ENCODE peak calls at places on chromosomes 16 and 17, in four cellular contexts. One of them, this sample, is unnamed.

GRCh38 chr17:74008196-74008595 is 195.3 kb upstream of the RPL38 start:
- DNase-seq in cardiac muscle cell: peak
- DNase-seq in mammary epithelial cell: no peak
- DNase-seq in MM.1S: no peak
- DNase-seq in this sample: no peak

GRCh38 chr17:83119987-83120864 is 40.8 kb downstream of the METRNL start:
- DNase-seq in mammary epithelial cell: peak
- DNase-seq in MM.1S: peak
- DNase-seq in cardiac muscle cell: no peak
- DNase-seq in this sample: no peak

GRCh38 chr16:71373073-71373472 is 14.6 kb downstream of the CALB2 start:
- DNase-seq in cardiac muscle cell: peak
- DNase-seq in mammary epithelial cell: no peak
- DNase-seq in MM.1S: no peak
- DNase-seq in this sample: no peak

GRCh38 chr17:63930951-63931575 is 1.1 kb downstream of the CD79B start:
- DNase-seq in MM.1S: peak
- DNase-seq in mammary epithelial cell: no peak
- DNase-seq in cardiac muscle cell: peak
- DNase-seq in this sample: no peak

GRCh38 chr16:67720236-67720635 is 1.1 kb upstream of the GFOD2 start:
- DNase-seq in MM.1S: no peak
- DNase-seq in cardiac muscle cell: no peak
- DNase-seq in mammary epithelial cell: no peak
- DNase-seq in this sample: no peak

GRCh38 chr16:49485663-49486062 is 112.1 kb downstream of the C16orf78 start:
- DNase-seq in mammary epithelial cell: no peak
- DNase-seq in cardiac muscle cell: peak
- DNase-seq in MM.1S: no peak
- DNase-seq in this sample: no peak

GRCh38 chr17:4786516-4786915 is 352 bp upstream of the VMO1 start:
- DNase-seq in MM.1S: no peak
- DNase-seq in cardiac muscle cell: peak
- DNase-seq in mammary epithelial cell: no peak
- DNase-seq in this sample: no peak

GRCh38 chr17:64095144-64095882 is 34.6 kb downstream of the ERN1 start:
- DNase-seq in mammary epithelial cell: peak
- DNase-seq in MM.1S: no peak
- DNase-seq in cardiac muscle cell: no peak
- DNase-seq in this sample: no peak

GRCh38 chr16:66660422-66661209 is 35.9 kb downstream of the CMTM4 start:
- DNase-seq in mammary epithelial cell: peak
- DNase-seq in cardiac muscle cell: peak
- DNase-seq in MM.1S: no peak
- DNase-seq in this sample: peak

GRCh38 chr16:15652293-15653001 is 2.4 kb downstream of the NDE1 start:
- DNase-seq in cardiac muscle cell: no peak
- DNase-seq in MM.1S: no peak
- DNase-seq in mammary epithelial cell: no peak
- DNase-seq in this sample: no peak

GRCh38 chr17:2170023-2170422 is 115.1 kb downstream of the HIC1 start:
- DNase-seq in MM.1S: peak
- DNase-seq in mammary epithelial cell: no peak
- DNase-seq in cardiac muscle cell: no peak
- DNase-seq in this sample: no peak

GRCh38 chr17:65531508-65532431 is 29.7 kb downstream of the AXIN2 start:
- DNase-seq in cardiac muscle cell: peak
- DNase-seq in mammary epithelial cell: no peak
- DNase-seq in MM.1S: no peak
- DNase-seq in this sample: no peak

GRCh38 chr16:27127293-27127692 is 60.6 kb downstream of the C16orf82 start:
- DNase-seq in cardiac muscle cell: no peak
- DNase-seq in mammary epithelial cell: peak
- DNase-seq in MM.1S: no peak
- DNase-seq in this sample: peak

GRCh38 chr17:78415821-78416301 is 37.4 kb downstream of the PGS1 start:
- DNase-seq in cardiac muscle cell: no peak
- DNase-seq in MM.1S: no peak
- DNase-seq in mammary epithelial cell: no peak
- DNase-seq in this sample: no peak

GRCh38 chr17:39164675-39165143 is 1.3 kb downstream of the ARL5C start:
- DNase-seq in MM.1S: peak
- DNase-seq in mammary epithelial cell: peak
- DNase-seq in cardiac muscle cell: peak
- DNase-seq in this sample: peak
- H3K4me3 ChIP-seq in MM.1S: peak
- H3K4me3 ChIP-seq in mammary epithelial cell: no peak
- H3K4me3 ChIP-seq in cardiac muscle cell: peak
- H3K4me3 ChIP-seq in this sample: peak

DNA sequence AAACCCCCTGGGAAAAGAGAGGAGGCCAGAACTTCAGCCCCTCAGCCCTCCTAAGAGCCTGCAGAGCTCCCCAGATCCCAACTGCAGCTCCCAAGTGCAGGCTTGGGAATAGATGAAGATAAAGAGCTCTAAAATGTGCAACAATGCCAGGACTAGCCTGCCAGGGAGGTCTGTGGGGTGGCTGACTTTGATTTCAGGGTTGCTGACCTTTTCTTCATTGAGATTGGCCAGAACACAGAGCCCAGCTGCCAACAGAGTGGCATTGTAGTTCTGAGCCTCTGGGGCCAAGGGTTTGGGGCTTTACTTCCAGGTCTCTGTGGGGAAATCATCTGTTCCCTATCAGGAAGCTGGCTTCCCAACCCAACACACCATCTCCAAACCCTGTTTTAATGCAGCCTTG is 120.6 kb downstream of the COPRS start:
- DNase-seq in MM.1S: no peak
- DNase-seq in mammary epithelial cell: no peak
- DNase-seq in cardiac muscle cell: no peak
- DNase-seq in this sample: no peak
- TF ChIP-seq CTCF in MM.1S: no peak
- TF ChIP-seq CTCF in mammary epithelial cell: no peak
- TF ChIP-seq CTCF in cardiac muscle cell: no peak
- TF ChIP-seq CTCF in this sample: no peak

GRCh38 chr16:3004319-3004718 is 8.4 kb upstream of the CLDN9 start:
- DNase-seq in MM.1S: peak
- DNase-seq in mammary epithelial cell: no peak
- DNase-seq in cardiac muscle cell: no peak
- DNase-seq in this sample: no peak
- H3K27ac ChIP-seq in MM.1S: no peak
- H3K27ac ChIP-seq in mammary epithelial cell: no peak
- H3K27ac ChIP-seq in cardiac muscle cell: no peak
- H3K27ac ChIP-seq in this sample: no peak

DNA sequence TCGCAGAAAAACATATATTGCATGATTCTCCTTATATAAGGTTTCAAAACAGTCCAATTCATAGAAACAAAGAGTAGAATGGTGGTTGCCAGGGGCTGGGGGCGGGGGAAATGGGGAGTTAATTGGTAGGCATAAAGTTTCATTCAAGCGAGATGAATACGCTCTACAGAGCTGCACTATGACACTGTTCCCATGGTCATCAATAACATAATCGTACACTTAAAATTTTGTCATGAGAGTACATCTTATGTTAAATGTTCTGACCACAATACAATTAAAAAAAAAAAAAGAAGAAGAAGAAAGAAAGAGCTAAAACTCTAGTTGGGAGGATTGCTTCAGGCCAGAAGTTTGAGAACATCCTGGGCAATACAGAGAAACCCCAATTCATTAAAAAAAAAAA is 5.1 kb downstream of the PIP4K2B start:
- DNase-seq in mammary epithelial cell: no peak
- DNase-seq in MM.1S: no peak
- DNase-seq in cardiac muscle cell: no peak
- DNase-seq in this sample: no peak
- H3K4me3 ChIP-seq in mammary epithelial cell: no peak
- H3K4me3 ChIP-seq in MM.1S: no peak
- H3K4me3 ChIP-seq in cardiac muscle cell: no peak
- H3K4me3 ChIP-seq in this sample: no peak

This sample was measured in brain microvascular endothelial cell.